ENCODE peak calls at places on chromosomes 11 and 22, in ten cellular contexts. X is T follicular helper cell, Z is fibroblast of the aortic adventitia, O is AG09319, N is lower leg skin, S is cardiac muscle cell, R is lung, T is pulmonary artery endothelial cell, V is MV-4-11, L is NCI-H446. A is an unnamed sample.

GRCh38 chr11:111465400-111465799 is 46.8 kb downstream of the BTG4 start:
- DNase-seq in V (no peak), X (no peak), T (no peak), L (no peak), O (no peak), S (no peak), Z (peak), N (no peak), R (no peak), A (no peak)

GRCh38 chr11:7353100-7353499 is 101.4 kb downstream of the SYT9 start:
- DNase-seq in O (peak), R (no peak), V (peak), T (no peak), N (no peak), X (no peak), S (peak), L (no peak), Z (peak), A (no peak)

GRCh38 chr22:32058656-32059280 is 15.7 kb downstream of the SLC5A1 start:
- DNase-seq in R (no peak), L (no peak), N (no peak), V (no peak), O (no peak), T (no peak), Z (peak), S (peak), X (no peak), A (no peak)

GRCh38 chr11:11148104-11148509 is 204.9 kb downstream of the CSNK2A3 start:
- DNase-seq in N (peak), V (no peak), X (no peak), L (no peak), O (peak), R (peak), T (no peak), Z (peak), S (peak), A (no peak)

GRCh38 chr11:33773399-33774355 is 643 bp downstream of the FBXO3 start:
- DNase-seq in L (no peak), S (no peak), R (no peak), Z (peak), O (no peak), N (peak), V (no peak), X (peak), T (no peak), A (no peak)

GRCh38 chr22:24156146-24156914 is 25.0 kb upstream of the SUSD2 start:
- DNase-seq in Z (peak), V (peak), O (no peak), L (no peak), R (no peak), S (peak), N (no peak), T (no peak), X (peak), A (peak)

GRCh38 chr11:126139541-126140091 is 71.8 kb downstream of the RPUSD4 start:
- DNase-seq in O (no peak), L (peak), V (no peak), X (no peak), N (no peak), Z (peak), R (no peak), S (peak), T (no peak), A (no peak)

GRCh38 chr22:50019316-50019715 is 6.8 kb upstream of the IL17REL start:
- DNase-seq in S (no peak), O (no peak), V (no peak), Z (no peak), L (no peak), R (no peak), N (no peak), T (no peak), X (no peak), A (no peak)

GRCh38 chr11:13663631-13664071 is 4.8 kb upstream of the FAR1 start:
- DNase-seq in N (no peak), Z (peak), L (no peak), T (no peak), R (no peak), X (no peak), O (no peak), V (no peak), S (peak), A (no peak)

GRCh38 chr22:24434472-24435322 is 7.3 kb downstream of the ADORA2A start:
- DNase-seq in X (peak), N (peak), L (no peak), T (no peak), S (peak), O (no peak), V (peak), Z (peak), R (no peak), A (peak)

GRCh38 chr11:28086569-28086968 is 21.4 kb downstream of the KIF18A start:
- DNase-seq in X (no peak), R (no peak), Z (peak), O (no peak), V (no peak), S (no peak), T (no peak), N (no peak), L (no peak), A (no peak)

GRCh38 chr11:98561877-98562395 is 458.8 kb upstream of the CNTN5 start:
- DNase-seq in X (no peak), V (no peak), R (no peak), N (no peak), O (no peak), T (no peak), L (no peak), S (no peak), Z (no peak), A (no peak)

GRCh38 chr11:84905411-84905810 is 721.7 kb downstream of the DLG2 start:
- DNase-seq in N (no peak), Z (no peak), T (no peak), V (no peak), S (no peak), O (peak), X (no peak), L (no peak), R (no peak), A (no peak)

GRCh38 chr22:44623771-44624510 is 78.1 kb upstream of the PRR5 start:
- DNase-seq in X (no peak), V (peak), S (peak), R (no peak), Z (peak), L (no peak), N (no peak), O (no peak), T (no peak), A (no peak)

GRCh38 chr22:23259916-23260644 is 79.8 kb downstream of the BCR start:
- DNase-seq in L (no peak), N (no peak), R (no peak), O (no peak), V (no peak), Z (no peak), T (no peak), S (no peak), X (no peak), A (no peak)

GRCh38 chr22:40819741-40820140 is 595 bp upstream of the SLC25A17 start:
- DNase-seq in R (no peak), T (no peak), S (peak), X (no peak), V (peak), O (no peak), N (no peak), Z (peak), L (no peak), A (peak)

A was measured in T-helper 2 cell.